ENCODE peak calls at places on chromosomes 4 and X, in four cellular contexts. One of them, this sample, is unnamed.

GRCh38 chrX:2928583-2929434 is at the start of gene ARSD:
- DNase-seq in dermis blood vessel endothelial cell: peak
- DNase-seq in sciatic nerve: peak
- DNase-seq in LoVo: peak
- DNase-seq in this sample: peak

GRCh38 chr4:73917081-73917501 is 47.9 kb downstream of the CXCL1 start:
- DNase-seq in LoVo: peak
- DNase-seq in dermis blood vessel endothelial cell: peak
- DNase-seq in sciatic nerve: no peak
- DNase-seq in this sample: peak

GRCh38 chr4:89365375-89366170 is 58.0 kb upstream of the GPRIN3 start:
- DNase-seq in LoVo: peak
- DNase-seq in sciatic nerve: no peak
- DNase-seq in dermis blood vessel endothelial cell: no peak
- DNase-seq in this sample: peak

GRCh38 chr4:52199574-52200338 is 148.7 kb downstream of the SPATA18 start:
- DNase-seq in LoVo: peak
- DNase-seq in dermis blood vessel endothelial cell: no peak
- DNase-seq in sciatic nerve: no peak
- DNase-seq in this sample: no peak

GRCh38 chr4:42626629-42627028 is 30.3 kb downstream of the ATP8A1 start:
- DNase-seq in sciatic nerve: no peak
- DNase-seq in LoVo: no peak
- DNase-seq in dermis blood vessel endothelial cell: no peak
- DNase-seq in this sample: no peak

GRCh38 chr4:102627831-102628523 is 126.8 kb downstream of the NFKB1 start:
- DNase-seq in LoVo: peak
- DNase-seq in sciatic nerve: no peak
- DNase-seq in dermis blood vessel endothelial cell: peak
- DNase-seq in this sample: no peak

GRCh38 chrX:16528620-16529019 is 121.3 kb upstream of the S100G start:
- DNase-seq in dermis blood vessel endothelial cell: no peak
- DNase-seq in sciatic nerve: no peak
- DNase-seq in LoVo: no peak
- DNase-seq in this sample: no peak

GRCh38 chr4:7815562-7815961 is 124.1 kb downstream of the AFAP1 start:
- DNase-seq in sciatic nerve: no peak
- DNase-seq in LoVo: no peak
- DNase-seq in dermis blood vessel endothelial cell: peak
- DNase-seq in this sample: no peak

GRCh38 chr4:102807345-102807744 is 20.0 kb downstream of the UBE2D3 start:
- DNase-seq in LoVo: no peak
- DNase-seq in dermis blood vessel endothelial cell: no peak
- DNase-seq in sciatic nerve: no peak
- DNase-seq in this sample: no peak

GRCh38 chr4:122046255-122046654 is 94.4 kb upstream of the TRPC3 start:
- DNase-seq in LoVo: no peak
- DNase-seq in dermis blood vessel endothelial cell: no peak
- DNase-seq in sciatic nerve: no peak
- DNase-seq in this sample: no peak

GRCh38 chr4:119478446-119479179 is 150.0 kb downstream of the PDE5A start:
- DNase-seq in sciatic nerve: no peak
- DNase-seq in LoVo: no peak
- DNase-seq in dermis blood vessel endothelial cell: no peak
- DNase-seq in this sample: no peak

GRCh38 chr4:1478766-1479355 is 72.6 kb upstream of the NKX1-1 start:
- DNase-seq in sciatic nerve: peak
- DNase-seq in LoVo: no peak
- DNase-seq in dermis blood vessel endothelial cell: no peak
- DNase-seq in this sample: no peak

GRCh38 chrX:48902776-48903175 is 5.0 kb downstream of the PQBP1 start:
- DNase-seq in LoVo: no peak
- DNase-seq in dermis blood vessel endothelial cell: no peak
- DNase-seq in sciatic nerve: no peak
- DNase-seq in this sample: no peak

GRCh38 chr4:126955292-126956191 is 677.2 kb upstream of the INTU start:
- DNase-seq in LoVo: no peak
- DNase-seq in sciatic nerve: no peak
- DNase-seq in dermis blood vessel endothelial cell: no peak
- DNase-seq in this sample: no peak

GRCh38 chr4:113759696-113760093 is 1.8 kb downstream of the CAMK2D start:
- DNase-seq in LoVo: no peak
- DNase-seq in sciatic nerve: no peak
- DNase-seq in dermis blood vessel endothelial cell: peak
- DNase-seq in this sample: no peak

GRCh38 chrX:66728818-66729271 is 90.0 kb upstream of the EDA2R start:
- DNase-seq in LoVo: peak
- DNase-seq in dermis blood vessel endothelial cell: peak
- DNase-seq in sciatic nerve: no peak
- DNase-seq in this sample: peak

GRCh38 chr4:5409237-5409636 is 299.1 kb downstream of the EVC2 start:
- DNase-seq in dermis blood vessel endothelial cell: peak
- DNase-seq in sciatic nerve: no peak
- DNase-seq in LoVo: no peak
- DNase-seq in this sample: no peak

GRCh38 chrX:31550169-31550568 is 478.3 kb upstream of the FTHL17 start:
- DNase-seq in sciatic nerve: no peak
- DNase-seq in LoVo: no peak
- DNase-seq in dermis blood vessel endothelial cell: no peak
- DNase-seq in this sample: no peak

This sample was measured in hepatocyte.